ENCODE peak calls at places on chromosomes 2 and 18, in ten cellular contexts. D is RWPE2, Q is uterus, J is endothelial cell of umbilical vein, Y is left lung, L is adrenal gland, S is Panc1, H is transverse colon, U is aorta, X is hepatocyte. C is an unnamed sample.

GRCh38 chr2:153311432-153311831 is 167.1 kb downstream of the RPRM start:
- DNase-seq in Q (peak), X (no peak), J (no peak), S (no peak), L (no peak), D (no peak), H (no peak), Y (no peak), U (peak), C (no peak)

GRCh38 chr2:240060977-240061591 is 7.8 kb upstream of the OR6B3 start:
- DNase-seq in Q (no peak), Y (no peak), S (peak), U (no peak), L (peak), H (peak), X (peak), D (no peak), J (peak), C (peak)

GRCh38 chr2:196592331-196592911 is 47.1 kb upstream of the CCDC150 start:
- DNase-seq in S (no peak), D (no peak), J (peak), Y (peak), Q (no peak), L (peak), U (peak), H (no peak), X (no peak), C (peak)

GRCh38 chr2:171741189-171741588 is 53.9 kb downstream of the DYNC1I2 start:
- DNase-seq in J (no peak), Q (no peak), S (no peak), Y (no peak), D (no peak), X (no peak), U (no peak), L (no peak), H (no peak), C (no peak)

GRCh38 chr2:111698089-111698488 is 185.9 kb downstream of the ANAPC1 start:
- DNase-seq in Q (no peak), S (no peak), J (no peak), H (no peak), L (no peak), Y (no peak), U (no peak), X (no peak), D (no peak), C (no peak)

GRCh38 chr2:71555798-71556454 is 102.6 kb downstream of the DYSF start:
- DNase-seq in Y (peak), X (no peak), U (peak), D (no peak), H (no peak), S (no peak), J (no peak), L (no peak), Q (no peak), C (no peak)

GRCh38 chr2:30282081-30282480 is 50.7 kb downstream of the LBH start:
- DNase-seq in X (no peak), D (no peak), Q (no peak), L (no peak), H (peak), U (no peak), S (no peak), J (no peak), Y (no peak), C (no peak)

GRCh38 chr2:42971947-42972736 is 179.8 kb upstream of the HAAO start:
- DNase-seq in J (no peak), X (no peak), S (no peak), D (no peak), Q (no peak), Y (no peak), L (no peak), U (no peak), H (no peak), C (no peak)

GRCh38 chr2:225429718-225430117 is 30.2 kb downstream of the NYAP2 start:
- DNase-seq in L (peak), X (peak), Y (no peak), D (no peak), Q (no peak), H (no peak), J (no peak), S (no peak), U (peak), C (no peak)

GRCh38 chr2:24491626-24492282 is 700 bp downstream of the NCOA1 start:
- DNase-seq in Y (peak), L (peak), D (no peak), U (peak), J (peak), H (peak), X (peak), Q (peak), S (no peak), C (no peak)

GRCh38 chr2:73970268-73970803 is 14.4 kb upstream of the TET3 start:
- DNase-seq in D (no peak), L (no peak), Q (no peak), X (no peak), Y (no peak), U (no peak), H (no peak), S (no peak), J (no peak), C (no peak)

GRCh38 chr18:22538463-22538862 is 120.7 kb upstream of the CTAGE1 start:
- DNase-seq in X (no peak), S (no peak), Y (no peak), L (no peak), J (no peak), U (peak), H (no peak), D (no peak), Q (peak), C (no peak)

GRCh38 chr2:75632091-75632704 is 14.4 kb upstream of the MRPL19 start:
- DNase-seq in U (no peak), X (no peak), J (no peak), S (no peak), D (no peak), H (no peak), L (no peak), Y (no peak), Q (peak), C (no peak)

GRCh38 chr2:3575534-3576324 is 669 bp downstream of the RPS7 start:
- DNase-seq in Y (peak), X (peak), J (peak), H (no peak), Q (no peak), S (no peak), D (no peak), L (peak), U (no peak), C (no peak)

GRCh38 chr2:100895402-100895801 is 75.5 kb downstream of the NPAS2 start:
- DNase-seq in L (peak), S (no peak), H (peak), J (no peak), U (no peak), Y (no peak), D (no peak), Q (no peak), X (no peak), C (no peak)

GRCh38 chr2:8023241-8023640 is 658.6 kb upstream of the ID2 start:
- DNase-seq in L (no peak), D (no peak), X (no peak), Q (no peak), H (no peak), J (no peak), U (no peak), Y (no peak), S (no peak), C (no peak)

GRCh38 chr2:191979221-191979730 is 132.4 kb upstream of the CAVIN2 start:
- DNase-seq in D (no peak), Y (no peak), U (no peak), L (no peak), X (no peak), Q (no peak), S (no peak), J (peak), H (no peak), C (no peak)

GRCh38 chr18:13392899-13393298 is 174.3 kb downstream of the LDLRAD4 start:
- DNase-seq in Q (no peak), H (no peak), J (no peak), U (no peak), L (no peak), S (no peak), X (no peak), D (no peak), Y (no peak), C (no peak)

GRCh38 chr18:21997207-21998143 is 171.9 kb upstream of the GATA6 start:
- DNase-seq in U (no peak), J (peak), Q (peak), D (no peak), L (no peak), H (no peak), S (peak), X (peak), Y (no peak), C (peak)

GRCh38 chr2:39511786-39512433 is 74.8 kb upstream of the MAP4K3 start:
- DNase-seq in H (peak), X (no peak), Q (no peak), U (no peak), J (no peak), Y (no peak), D (no peak), L (no peak), S (no peak), C (no peak)

GRCh38 chr2:214731008-214731407 is 78.5 kb downstream of the BARD1 start:
- DNase-seq in D (no peak), U (no peak), Y (no peak), S (no peak), Q (no peak), J (peak), H (no peak), L (no peak), X (no peak), C (no peak)

GRCh38 chr2:231614559-231615057 is 21.9 kb downstream of the TEX44 start:
- DNase-seq in X (no peak), S (no peak), Y (peak), Q (peak), L (no peak), J (no peak), D (no peak), H (no peak), U (peak), C (no peak)

GRCh38 chr2:42827647-42828486 is 35.5 kb upstream of the HAAO start:
- DNase-seq in U (peak), Y (peak), L (peak), D (peak), J (peak), Q (peak), H (peak), S (no peak), X (peak), C (peak)

GRCh38 chr2:83233284-83233683 is 1225.8 kb downstream of the SUCLG1 start:
- DNase-seq in L (no peak), Q (no peak), D (no peak), H (no peak), Y (no peak), U (no peak), X (no peak), J (no peak), S (no peak), C (no peak)

GRCh38 chr18:11860594-11861450 is 9.6 kb downstream of the CHMP1B start:
- DNase-seq in U (no peak), Q (no peak), D (no peak), H (no peak), X (no peak), J (no peak), L (no peak), Y (no peak), S (no peak), C (no peak)

GRCh38 chr18:11861583-11862288 is 10.5 kb downstream of the CHMP1B start:
- DNase-seq in U (no peak), H (no peak), S (no peak), D (no peak), L (no peak), J (no peak), X (no peak), Y (no peak), Q (no peak), C (no peak)

GRCh38 chr18:11859903-11860407 is 8.7 kb downstream of the CHMP1B start:
- DNase-seq in U (no peak), D (peak), S (no peak), L (no peak), Q (no peak), H (peak), X (peak), Y (no peak), J (peak), C (no peak)

GRCh38 chr18:11857177-11857887 is 6.1 kb downstream of the CHMP1B start:
- DNase-seq in Q (peak), L (peak), J (peak), S (peak), D (peak), X (peak), H (peak), Y (no peak), U (peak), C (no peak)

GRCh38 chr18:11859282-11859797 is 8.1 kb downstream of the CHMP1B start:
- DNase-seq in S (no peak), L (no peak), U (no peak), Y (no peak), H (no peak), J (no peak), Q (no peak), X (no peak), D (no peak), C (no peak)
- H3K4me3 ChIP-seq in S (no peak), L (no peak), U (no peak), Y (no peak), H (no peak), J (no peak), Q (no peak), X (no peak), D (peak), C (no peak)

GRCh38 chr2:173983414-173983871 is 18.3 kb upstream of the SP3 start:
- DNase-seq in Y (no peak), Q (no peak), L (no peak), J (no peak), S (no peak), D (no peak), U (no peak), H (no peak), X (no peak), C (no peak)

GRCh38 chr2:173986805-173987204 is 21.6 kb upstream of the SP3 start:
- DNase-seq in D (no peak), H (peak), U (no peak), Y (no peak), Q (peak), J (no peak), S (no peak), X (no peak), L (no peak), C (no peak)

GRCh38 chr2:173982918-173983317 is 17.7 kb upstream of the SP3 start:
- DNase-seq in D (peak), Y (no peak), H (no peak), U (peak), X (no peak), S (no peak), J (peak), Q (peak), L (no peak), C (no peak)

GRCh38 chr2:173984866-173985588 is 19.9 kb upstream of the SP3 start:
- DNase-seq in H (no peak), J (no peak), Q (no peak), Y (no peak), S (no peak), U (no peak), L (no peak), D (no peak), X (no peak), C (no peak)

DNA sequence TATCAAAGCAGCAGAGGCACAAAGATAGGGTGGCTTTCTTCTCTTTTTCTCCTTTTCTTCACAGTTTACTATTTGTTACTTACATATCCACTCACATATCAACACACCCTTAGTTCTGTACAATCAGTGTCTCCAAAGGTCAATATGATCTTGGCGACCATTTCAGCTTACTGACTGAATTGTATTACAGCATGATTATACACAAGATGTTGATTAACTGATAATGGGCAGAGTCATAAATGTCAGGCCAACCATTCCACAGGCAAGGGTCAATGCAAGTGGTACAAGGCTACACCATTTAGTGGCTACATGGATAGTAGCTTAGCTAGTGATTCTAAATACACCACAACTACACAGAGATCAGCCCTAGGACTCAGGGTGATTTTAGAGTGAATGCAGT is 20.4 kb upstream of the SP3 start:
- DNase-seq in H (no peak), J (no peak), S (no peak), Y (no peak), U (no peak), X (no peak), L (no peak), D (no peak), Q (no peak), C (no peak)
- H3K27ac ChIP-seq in H (peak), J (no peak), S (no peak), Y (no peak), U (peak), X (peak), L (no peak), D (no peak), Q (peak), C (no peak)

GRCh38 chr18:58251416-58251815 is 207.4 kb downstream of the NEDD4L start:
- DNase-seq in U (no peak), S (no peak), X (no peak), Q (no peak), L (no peak), Y (no peak), H (no peak), J (no peak), D (no peak), C (no peak)

GRCh38 chr18:58243401-58243800 is 199.4 kb downstream of the NEDD4L start:
- DNase-seq in J (no peak), Y (no peak), Q (no peak), D (no peak), L (no peak), S (no peak), X (no peak), U (no peak), H (no peak), C (no peak)

GRCh38 chr18:58249677-58250076 is 205.7 kb downstream of the NEDD4L start:
- DNase-seq in L (no peak), Y (no peak), X (no peak), Q (no peak), U (no peak), S (no peak), H (no peak), D (no peak), J (no peak), C (no peak)

GRCh38 chr18:58242978-58243377 is 199.0 kb downstream of the NEDD4L start:
- DNase-seq in X (no peak), Q (no peak), J (peak), S (no peak), L (no peak), H (peak), Y (no peak), U (no peak), D (no peak), C (no peak)

GRCh38 chr18:58247363-58247834 is 203.4 kb downstream of the NEDD4L start:
- DNase-seq in Y (no peak), S (no peak), X (no peak), U (no peak), J (peak), Q (no peak), H (no peak), D (no peak), L (no peak), C (no peak)
- H3K4me3 ChIP-seq in Y (no peak), S (no peak), X (no peak), U (no peak), J (no peak), Q (peak), H (peak), D (no peak), L (no peak), C (no peak)

DNA sequence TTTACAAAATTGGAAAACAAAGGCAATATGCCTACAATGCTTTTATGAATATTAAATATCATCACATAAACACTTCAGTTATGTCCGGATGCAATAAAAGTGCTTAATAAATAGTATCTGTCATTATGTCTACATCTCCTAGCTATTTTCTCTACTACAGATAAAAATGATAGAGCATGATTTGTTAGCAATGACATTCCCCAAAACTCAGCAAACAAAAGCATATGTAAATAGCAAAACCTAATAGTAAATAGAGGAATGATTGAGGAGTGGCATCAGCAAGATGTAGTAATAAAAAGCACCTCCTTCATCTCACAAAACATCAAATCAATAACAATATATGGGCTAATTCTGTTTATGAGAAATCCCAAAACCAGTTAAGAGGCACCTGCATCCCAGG is 46.5 kb upstream of the COL5A2 start:
- DNase-seq in J (no peak), Y (no peak), D (no peak), L (no peak), X (no peak), Q (no peak), S (no peak), U (no peak), H (no peak), C (no peak)
- H3K27ac ChIP-seq in J (no peak), Y (no peak), D (no peak), L (no peak), X (no peak), Q (no peak), S (peak), U (no peak), H (no peak), C (no peak)

DNA sequence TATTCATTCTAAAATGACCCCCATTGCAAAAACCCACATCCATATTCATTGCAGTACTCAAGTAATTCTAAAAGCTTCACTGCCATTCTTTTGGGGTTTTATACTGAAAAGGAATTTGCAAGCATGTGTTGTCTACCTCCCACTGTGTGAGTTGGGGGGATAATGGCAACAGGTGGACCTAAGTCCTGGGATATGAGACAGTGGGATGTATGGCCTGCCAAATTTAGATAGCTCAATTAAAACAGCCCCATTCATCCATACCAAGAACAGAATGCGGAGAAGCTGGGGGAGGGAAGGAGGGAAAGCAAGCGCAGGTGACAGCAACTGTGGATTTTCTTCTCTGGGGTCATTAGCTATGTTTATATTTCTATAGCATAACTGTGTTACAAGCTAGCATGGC is 394.2 kb upstream of the ACVR2A start:
- DNase-seq in X (no peak), L (no peak), Q (no peak), Y (no peak), D (no peak), U (no peak), J (no peak), H (no peak), S (no peak), C (no peak)
- H3K4me3 ChIP-seq in X (no peak), L (no peak), Q (no peak), Y (no peak), D (no peak), U (no peak), J (no peak), H (no peak), S (no peak), C (no peak)